ENCODE peak calls at places on chromosomes 13 and 19, in nine cellular contexts. N is H7; A is neuronal stem cell; U is NCI-H774; P is stimulated activated CD8-positive, alpha-beta memory T cell treated with anti-CD3 and anti-CD28 coated beads, Interleukin-4, amount 100 ng/mL, for 48 hours; I is H9; X is NCI-H1048; G is amniotic stem cell; V is M059J. J is an unnamed sample.

GRCh38 chr13:60765700-60766411 is 368.8 kb downstream of the TDRD3 start:
- DNase-seq in N (no peak), A (no peak), U (no peak), P (no peak), I (no peak), X (no peak), V (no peak), G (no peak), J (no peak)

GRCh38 chr19:19447536-19448237 is 42.2 kb downstream of the GATAD2A start:
- DNase-seq in P (no peak), A (no peak), N (no peak), V (no peak), I (peak), X (no peak), G (no peak), U (no peak), J (no peak)

GRCh38 chr13:97238883-97239282 is 16.8 kb downstream of the MBNL2 start:
- DNase-seq in V (no peak), N (no peak), P (no peak), G (no peak), U (no peak), I (no peak), A (no peak), X (no peak), J (no peak)

GRCh38 chr13:20550799-20551198 is 16.2 kb upstream of the IFT88 start:
- DNase-seq in U (no peak), P (no peak), X (no peak), V (no peak), A (no peak), G (no peak), N (no peak), I (no peak), J (no peak)

GRCh38 chr19:51094696-51095279 is 12.1 kb upstream of the KLK14 start:
- DNase-seq in G (no peak), I (peak), A (peak), V (no peak), P (peak), U (peak), X (no peak), N (peak), J (peak)

GRCh38 chr19:35368378-35368777 is 2.5 kb upstream of the GPR42 start:
- DNase-seq in I (no peak), X (no peak), G (no peak), P (no peak), U (no peak), N (no peak), A (no peak), V (no peak), J (no peak)

GRCh38 chr19:4208385-4209094 is 20.8 kb upstream of the EBI3 start:
- DNase-seq in X (no peak), U (no peak), G (no peak), P (no peak), N (peak), A (no peak), I (peak), V (peak), J (no peak)

GRCh38 chr19:41705393-41706174 is 2.8 kb upstream of the CEACAM5 start:
- DNase-seq in V (peak), X (no peak), G (no peak), A (peak), U (no peak), N (peak), I (peak), P (peak), J (no peak)

GRCh38 chr13:39485314-39485700 is 117.7 kb downstream of the LHFPL6 start:
- DNase-seq in X (no peak), I (no peak), N (no peak), U (no peak), G (no peak), P (no peak), A (no peak), V (peak), J (no peak)

GRCh38 chr19:18999016-18999758 is 34.1 kb downstream of the SUGP2 start:
- DNase-seq in U (no peak), V (peak), I (no peak), X (no peak), P (no peak), G (no peak), A (no peak), N (no peak), J (no peak)

GRCh38 chr19:8826371-8826770 is 5.7 kb downstream of the ZNF558 start:
- DNase-seq in V (no peak), U (no peak), I (no peak), X (no peak), P (no peak), A (no peak), N (no peak), G (no peak), J (no peak)

GRCh38 chr19:48900477-48901452 is 653 bp downstream of the NUCB1 start:
- DNase-seq in P (peak), I (no peak), X (no peak), N (peak), V (peak), G (no peak), U (no peak), A (no peak), J (no peak)

GRCh38 chr13:97221989-97222700 is at the start of gene MBNL2:
- DNase-seq in A (peak), G (peak), V (peak), X (peak), N (peak), U (peak), P (peak), I (peak), J (peak)

GRCh38 chr19:1568320-1569019 is at the start of gene MEX3D:
- DNase-seq in G (peak), U (peak), N (peak), X (peak), I (peak), V (peak), A (peak), P (peak), J (peak)

GRCh38 chr13:30049692-30050091 is 199.3 kb upstream of the UBL3 start:
- DNase-seq in P (peak), U (no peak), V (peak), G (no peak), X (no peak), A (no peak), N (no peak), I (no peak), J (no peak)

GRCh38 chr13:77752512-77753069 is 55.1 kb downstream of the SLAIN1 start:
- DNase-seq in V (no peak), G (no peak), X (no peak), N (no peak), I (no peak), A (no peak), P (no peak), U (no peak), J (no peak)

J was measured in NCI-H2227 treated with DMSO at 0.1 percent for 48 hours.